ENCODE peak calls at places on chromosomes 13 and 19, in six cellular contexts. Q, X, S, J, I and C are unnamed samples.

GRCh38 chr19:38142176-38143035 is 81.6 kb downstream of the DPF1 start:
- DNase-seq in Q (peak; percentile 65), X (peak; percentile 35), S (no peak), J (peak; percentile 75), I (no peak), C (peak; percentile 83)

GRCh38 chr19:16207063-16207462 is 9.4 kb downstream of the AP1M1 start:
- DNase-seq in Q (no peak), X (peak; percentile 0), S (no peak), J (no peak), I (peak; percentile 46), C (no peak)

GRCh38 chr19:10270616-10271394 is at the start of gene ICAM1:
- DNase-seq in Q (peak; percentile 87), X (peak; percentile 95), S (no peak), J (no peak), I (peak; percentile 95), C (peak; percentile 43)

GRCh38 chr19:23071087-23071511 is 45.7 kb upstream of the ZNF730 start:
- DNase-seq in Q (peak; percentile 53), X (no peak), S (no peak), J (no peak), I (no peak), C (peak; percentile 76)

GRCh38 chr19:35718345-35719041 is 690 bp downstream of the KMT2B start:
- DNase-seq in Q (peak; percentile 57), X (peak; percentile 65), S (no peak), J (peak; percentile 41), I (peak; percentile 83), C (no peak)

GRCh38 chr13:37617162-37617561 is 18.6 kb upstream of the POSTN start:
- DNase-seq in Q (no peak), X (no peak), S (no peak), J (peak; percentile 27), I (no peak), C (no peak)

GRCh38 chr19:38699027-38699346 is 45.3 kb downstream of the CAPN12 start:
- DNase-seq in Q (peak; percentile 63), X (peak; percentile 29), S (no peak), J (no peak), I (no peak), C (no peak)

GRCh38 chr13:46831588-46832194 is 34.7 kb upstream of the ESD start:
- DNase-seq in Q (peak; percentile 17), X (peak; percentile 64), S (peak; percentile 15), J (peak; percentile 66), I (no peak), C (peak; percentile 23)

GRCh38 chr19:23283925-23284324 is 33.7 kb upstream of the ZNF724 start:
- DNase-seq in Q (no peak), X (peak; percentile 54), S (no peak), J (peak; percentile 18), I (no peak), C (peak; percentile 77)

GRCh38 chr13:98456423-98456845 is 120.5 kb downstream of the STK24 start:
- DNase-seq in Q (no peak), X (no peak), S (no peak), J (no peak), I (no peak), C (peak; percentile 84)

GRCh38 chr13:20942938-20943518 is 40.5 kb upstream of the XPO4 start:
- DNase-seq in Q (no peak), X (no peak), S (no peak), J (no peak), I (no peak), C (no peak)

GRCh38 chr13:20940083-20940482 is 37.5 kb upstream of the XPO4 start:
- DNase-seq in Q (no peak), X (no peak), S (peak; percentile 4), J (no peak), I (no peak), C (no peak)

GRCh38 chr13:20943519-20944012 is 41.0 kb upstream of the XPO4 start:
- DNase-seq in Q (peak; percentile 79), X (peak; percentile 76), S (peak; percentile 94), J (peak; percentile 81), I (peak; percentile 92), C (peak; percentile 85)

GRCh38 chr13:20939662-20940061 is 37.1 kb upstream of the XPO4 start:
- DNase-seq in Q (no peak), X (no peak), S (no peak), J (no peak), I (no peak), C (no peak)

DNA sequence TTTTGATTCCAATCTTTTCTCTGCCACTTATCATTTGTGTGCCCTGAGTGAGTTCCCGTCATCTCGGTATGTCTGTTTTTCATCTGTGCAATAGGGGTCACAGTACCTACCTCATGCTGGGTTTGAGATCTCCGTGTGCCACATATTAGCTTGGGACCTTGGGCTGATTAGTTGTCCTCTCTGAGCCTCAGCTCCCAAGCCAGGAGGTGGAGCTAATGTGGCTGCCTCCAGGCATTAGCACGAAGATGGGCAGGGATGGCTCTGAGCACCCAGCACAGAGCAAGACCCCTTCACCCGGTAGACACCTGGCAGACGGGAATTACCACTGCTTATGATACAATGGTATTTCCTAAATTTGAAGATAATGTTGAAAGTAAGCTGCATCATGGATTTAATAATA is 35.8 kb upstream of the XPO4 start:
- DNase-seq in Q (no peak), X (no peak), S (no peak), J (no peak), I (no peak), C (no peak)
- TF ChIP-seq CTCF in Q (no peak), X (no peak), S (no peak), J (no peak), I (no peak), C (peak; percentile 3)

GRCh38 chr13:43786472-43786765 is 353 bp downstream of the ENOX1 start:
- DNase-seq in Q (no peak), X (no peak), S (no peak), J (no peak), I (no peak), C (no peak)

GRCh38 chr13:43787518-43787891 is 733 bp upstream of the ENOX1 start:
- DNase-seq in Q (no peak), X (no peak), S (no peak), J (no peak), I (no peak), C (no peak)

GRCh38 chr13:43785681-43786471 is 896 bp downstream of the ENOX1 start:
- DNase-seq in Q (peak; percentile 29), X (peak; percentile 30), S (peak; percentile 18), J (peak; percentile 86), I (peak; percentile 70), C (peak; percentile 68)

GRCh38 chr13:43787998-43788397 is 1.2 kb upstream of the ENOX1 start:
- DNase-seq in Q (peak; percentile 18), X (peak; percentile 61), S (no peak), J (no peak), I (no peak), C (peak; percentile 28)

DNA sequence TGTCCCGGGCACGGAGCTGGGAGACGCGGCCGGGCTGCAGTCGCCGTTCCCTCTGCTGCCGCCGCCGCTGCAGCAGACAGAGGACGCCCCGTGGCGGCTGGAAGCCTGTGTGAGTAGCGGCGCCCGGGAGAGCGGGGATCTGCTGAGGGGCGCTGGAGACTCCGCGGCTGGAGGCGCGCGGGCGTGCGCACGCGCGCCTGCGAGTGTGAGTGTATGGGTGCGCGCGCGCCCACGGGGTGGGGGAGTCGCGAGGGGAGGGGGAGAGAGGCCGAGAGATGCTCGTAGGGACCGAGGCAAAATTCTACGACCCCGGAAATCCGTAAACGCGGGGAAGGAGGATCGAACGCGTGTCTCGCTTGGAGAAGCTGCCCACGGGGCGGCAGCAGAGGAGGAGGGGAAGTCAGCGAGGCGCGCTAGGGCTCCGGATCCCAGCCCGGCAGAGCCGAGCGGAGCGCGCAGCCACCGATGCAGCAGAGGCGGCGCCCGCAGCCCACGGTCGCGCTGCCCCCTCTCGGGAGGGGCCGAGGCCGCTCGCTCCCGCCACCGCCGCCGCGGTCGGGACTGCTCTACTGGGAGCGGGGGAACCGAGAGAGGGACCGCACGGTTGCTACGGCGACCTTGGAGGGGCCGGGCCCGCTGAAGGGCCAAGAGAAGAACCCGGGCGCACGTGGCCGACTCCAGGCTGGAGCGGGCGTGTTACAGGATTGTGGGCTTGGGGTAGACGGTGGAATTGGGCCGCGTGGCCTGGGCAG is at the start of gene ENOX1:
- DNase-seq in Q (peak; percentile 57), X (peak; percentile 78), S (peak; percentile 49), J (peak; percentile 86), I (peak; percentile 69), C (peak; percentile 68)
- TF ChIP-seq CTCF in Q (peak; percentile 24), X (no peak), S (peak; percentile 17), J (peak; percentile 29), I (no peak), C (peak; percentile 1)

GRCh38 chr13:76991796-76992547 is at the start of gene CLN5:
- DNase-seq in Q (peak; percentile 97), X (peak; percentile 98), S (peak; percentile 67), J (peak; percentile 96), I (peak; percentile 98), C (peak; percentile 87)
- TF ChIP-seq CTCF in Q (no peak), X (no peak), S (peak; percentile 2), J (no peak), I (no peak), C (no peak)

GRCh38 chr13:97268772-97269171 is 46.6 kb downstream of the MBNL2 start:
- DNase-seq in Q (no peak), X (no peak), S (no peak), J (no peak), I (no peak), C (no peak)

GRCh38 chr13:97269603-97270002 is 47.5 kb downstream of the MBNL2 start:
- DNase-seq in Q (no peak), X (no peak), S (no peak), J (no peak), I (no peak), C (no peak)

GRCh38 chr13:97266328-97266727 is 44.2 kb downstream of the MBNL2 start:
- DNase-seq in Q (no peak), X (no peak), S (no peak), J (peak; percentile 60), I (peak; percentile 76), C (peak; percentile 36)

GRCh38 chr13:97266734-97267417 is 44.7 kb downstream of the MBNL2 start:
- DNase-seq in Q (no peak), X (no peak), S (no peak), J (no peak), I (no peak), C (no peak)

GRCh38 chr13:97267418-97268059 is 45.4 kb downstream of the MBNL2 start:
- DNase-seq in Q (no peak), X (no peak), S (no peak), J (no peak), I (no peak), C (no peak)
- TF ChIP-seq CTCF in Q (no peak), X (no peak), S (no peak), J (no peak), I (no peak), C (no peak)

DNA sequence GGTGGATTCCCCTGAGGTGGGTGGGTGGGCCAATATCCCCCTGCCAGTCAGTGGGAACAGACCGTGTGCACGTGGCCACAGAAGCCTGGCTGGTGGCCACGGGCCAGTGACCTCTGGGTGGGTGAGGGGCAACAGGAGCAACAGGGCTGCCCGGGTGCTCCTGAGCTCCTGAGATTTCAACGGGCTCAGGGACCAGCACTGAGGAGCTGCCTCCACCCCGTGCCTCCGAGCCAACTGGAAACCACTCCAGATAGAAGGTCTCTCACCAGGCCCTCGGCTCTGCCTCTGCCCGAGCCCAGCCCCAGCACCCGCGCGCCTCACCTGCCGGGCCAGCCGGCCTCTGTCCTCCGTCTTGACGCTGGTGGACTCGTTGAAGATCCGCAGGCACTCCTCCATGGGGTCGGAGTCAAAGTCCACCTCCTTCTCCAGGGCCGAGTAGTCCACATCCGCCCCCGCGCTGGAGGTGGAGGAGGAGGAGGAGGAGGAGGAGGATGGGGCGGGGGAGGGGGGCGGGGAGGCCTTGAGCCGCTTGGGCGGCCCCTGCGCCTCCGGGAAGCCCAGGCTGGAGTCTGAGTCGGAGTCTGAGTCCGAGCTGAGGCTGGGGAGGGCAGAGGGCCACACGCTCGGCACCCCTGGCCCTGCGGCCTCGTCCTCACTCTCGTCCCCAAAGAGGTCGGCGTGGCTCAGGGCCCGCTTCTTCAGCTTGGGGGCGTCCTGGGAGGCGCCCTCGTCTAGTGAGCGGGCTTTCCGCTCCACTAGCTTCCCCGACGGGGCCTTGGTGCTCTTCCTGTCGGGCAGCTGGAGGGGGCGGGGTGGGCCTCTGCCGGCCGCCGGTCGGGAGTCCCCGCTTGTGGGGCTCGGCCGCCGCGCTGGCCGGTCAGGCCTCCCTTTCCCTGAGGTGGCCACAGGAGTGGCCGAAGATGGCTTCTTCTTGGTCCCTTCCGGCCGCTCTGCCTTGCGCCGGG is 14.8 kb upstream of the ATP8B3 start:
- DNase-seq in Q (no peak), X (no peak), S (no peak), J (no peak), I (no peak), C (no peak)
- TF ChIP-seq CTCF in Q (no peak), X (no peak), S (no peak), J (no peak), I (no peak), C (no peak)